ENCODE peak calls at places on chromosomes 13 and 19, in seven cellular contexts. P is A549, M is stomach, H is esophagus squamous epithelium, B is thyroid gland, W is transverse colon, G is IMR-90. V is an unnamed sample.

GRCh38 chr13:70043685-70044084 is 63.9 kb upstream of the ATXN8OS start:
- DNase-seq in M (no peak), G (no peak), P (no peak), W (no peak), B (no peak), H (no peak), V (no peak)

GRCh38 chr19:14435320-14436050 is 2.4 kb downstream of the PKN1 start:
- DNase-seq in B (no peak), W (no peak), G (no peak), H (no peak), M (no peak), P (no peak), V (no peak)

GRCh38 chr13:86906458-86906857 is 764.7 kb upstream of the SLITRK5 start:
- DNase-seq in G (peak), B (no peak), W (no peak), P (no peak), M (no peak), H (no peak), V (no peak)

GRCh38 chr13:102863590-102863989 is 17.8 kb downstream of the ERCC5 start:
- DNase-seq in W (no peak), H (no peak), P (no peak), G (no peak), M (no peak), B (no peak), V (peak)

GRCh38 chr13:28707629-28708427 is 10.9 kb downstream of the SLC46A3 start:
- DNase-seq in W (no peak), B (no peak), G (peak), P (no peak), M (no peak), H (no peak), V (no peak)

GRCh38 chr19:19549804-19550453 is 11.9 kb downstream of the CILP2 start:
- DNase-seq in W (no peak), M (no peak), B (no peak), G (no peak), H (no peak), P (no peak), V (no peak)

GRCh38 chr19:48085077-48085476 is 25.5 kb downstream of the PLA2G4C start:
- DNase-seq in P (no peak), W (no peak), H (no peak), B (no peak), G (no peak), M (no peak), V (no peak)

GRCh38 chr13:106348032-106348431 is 187.4 kb downstream of the EFNB2 start:
- DNase-seq in G (peak), W (no peak), B (no peak), M (no peak), P (peak), H (no peak), V (no peak)

GRCh38 chr19:54302252-54302651 is 10.7 kb downstream of the LILRA5 start:
- DNase-seq in B (no peak), G (no peak), W (no peak), M (no peak), P (no peak), H (no peak), V (no peak)

GRCh38 chr13:26951581-26952177 is 191.1 kb upstream of the GPR12 start:
- DNase-seq in B (no peak), M (peak), G (no peak), H (no peak), P (no peak), W (peak), V (peak)

GRCh38 chr19:47049307-47049700 is 880 bp upstream of the TMEM160 start:
- DNase-seq in P (no peak), G (peak), B (peak), W (no peak), M (no peak), H (no peak), V (no peak)

GRCh38 chr13:102400619-102401125 is 1.2 kb downstream of the FGF14 start:
- DNase-seq in G (no peak), H (no peak), W (no peak), M (no peak), P (no peak), B (no peak), V (peak)

GRCh38 chr13:99353836-99354235 is 46.6 kb upstream of the GPR183 start:
- DNase-seq in B (no peak), W (no peak), M (no peak), G (peak), P (no peak), H (no peak), V (no peak)

GRCh38 chr13:51348069-51348967 is 8.8 kb downstream of the SERPINE3 start:
- DNase-seq in H (no peak), W (no peak), M (no peak), B (no peak), P (no peak), G (no peak), V (no peak)

GRCh38 chr13:106424805-106425204 is 110.7 kb downstream of the EFNB2 start:
- DNase-seq in G (peak), B (no peak), W (no peak), H (no peak), P (no peak), M (no peak), V (no peak)

GRCh38 chr13:79187917-79188699 is 217.9 kb downstream of the RBM26 start:
- DNase-seq in H (no peak), W (no peak), P (no peak), G (no peak), B (no peak), M (no peak), V (no peak)

GRCh38 chr19:31675187-31675913 is 326.1 kb upstream of the TSHZ3 start:
- DNase-seq in G (peak), H (no peak), B (no peak), M (no peak), W (no peak), P (no peak), V (no peak)

GRCh38 chr13:105894711-105895110 is 640.8 kb downstream of the EFNB2 start:
- DNase-seq in P (no peak), M (no peak), H (no peak), W (no peak), G (no peak), B (no peak), V (no peak)

GRCh38 chr13:26017932-26018690 is 33.7 kb downstream of the SHISA2 start:
- DNase-seq in P (no peak), W (no peak), H (no peak), G (no peak), M (no peak), B (peak), V (no peak)

GRCh38 chr13:24680258-24680920 is at the start of gene ATP12A:
- DNase-seq in B (peak), G (no peak), P (no peak), W (peak), H (no peak), M (peak), V (no peak)

GRCh38 chr13:40389081-40389641 is 277.3 kb downstream of the FOXO1 start:
- DNase-seq in P (no peak), G (no peak), H (no peak), M (no peak), B (peak), W (no peak), V (no peak)

GRCh38 chr19:28285078-28285477 is 927.9 kb downstream of the UQCRFS1 start:
- DNase-seq in G (no peak), H (no peak), B (no peak), P (no peak), M (no peak), W (no peak), V (no peak)

GRCh38 chr13:112704634-112705145 is 14.9 kb downstream of the ATP11A start:
- DNase-seq in G (no peak), W (peak), P (no peak), M (no peak), H (no peak), B (no peak), V (no peak)

DNA sequence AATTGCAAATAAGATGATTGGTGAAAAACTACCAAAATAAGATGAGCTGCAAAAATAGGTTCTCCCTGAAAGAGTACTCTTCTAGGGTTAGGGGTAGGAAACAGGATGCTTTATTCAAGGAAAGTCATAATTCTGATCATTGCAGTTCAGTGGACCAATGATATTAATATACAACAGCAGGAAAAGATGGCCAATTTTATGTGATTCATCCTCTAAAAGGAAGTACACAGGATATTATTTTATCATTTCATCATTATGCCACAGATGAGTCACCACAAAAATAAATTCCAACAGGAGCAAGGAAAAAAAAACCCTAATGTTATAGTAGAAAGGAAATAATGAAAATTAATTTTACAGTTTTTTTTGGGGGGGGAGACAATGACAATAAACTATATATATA is 205.0 kb downstream of the NALCN start:
- DNase-seq in H (no peak), G (peak), B (no peak), M (no peak), W (no peak), P (peak), V (no peak)
- H3K27ac ChIP-seq in H (no peak), G (no peak), B (no peak), M (no peak), W (no peak), P (peak), V (no peak)

GRCh38 chr13:32309812-32310706 is 5.1 kb downstream of the ZAR1L start:
- DNase-seq in G (peak), M (no peak), B (peak), P (peak), H (no peak), W (peak), V (no peak)
- H3K4me3 ChIP-seq in G (no peak), M (peak), B (no peak), P (no peak), H (peak), W (peak), V (peak)

DNA sequence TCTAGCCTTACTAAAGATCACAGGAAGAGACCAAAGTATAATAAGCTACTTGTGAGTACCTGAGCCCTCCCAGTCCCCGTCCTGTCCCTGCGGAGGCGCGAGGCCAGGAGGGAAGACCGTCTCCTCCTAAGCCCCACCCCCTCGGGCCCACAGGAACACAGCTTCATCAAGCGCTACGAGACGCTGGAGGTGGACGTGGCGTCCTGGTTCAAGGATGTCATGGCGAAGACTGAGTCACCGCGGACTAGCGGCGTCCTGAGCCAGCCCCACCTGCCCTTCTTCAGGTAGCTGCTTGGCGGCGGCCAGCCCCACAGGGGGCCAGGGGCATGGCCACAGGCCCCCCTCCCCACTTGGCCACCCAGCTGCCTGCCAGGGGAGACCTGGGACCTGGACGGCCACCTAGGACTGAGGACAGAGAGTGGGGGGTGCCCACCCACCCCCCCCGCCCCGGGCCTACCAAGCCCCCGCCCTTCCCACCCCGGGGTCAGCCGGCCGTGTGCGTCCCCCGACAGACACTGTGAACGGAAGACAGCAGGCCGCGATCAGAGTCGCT is 2.4 kb upstream of the TGFBR3L start:
- DNase-seq in W (no peak), B (no peak), G (no peak), P (no peak), H (no peak), M (no peak), V (peak)
- TF ChIP-seq POLR2A in W (no peak), B (no peak), G (no peak), P (no peak), H (no peak), M (no peak), V (no peak)

GRCh38 chr19:33301011-33301899 is 1.1 kb downstream of the CEBPA start:
- DNase-seq in H (no peak), P (peak), W (peak), B (peak), G (no peak), M (peak), V (peak)
- H3K27ac ChIP-seq in H (peak), P (peak), W (peak), B (no peak), G (no peak), M (peak), V (peak)

GRCh38 chr19:29554149-29554548 is 28.4 kb downstream of the VSTM2B start:
- DNase-seq in G (no peak), H (no peak), P (no peak), M (no peak), W (no peak), B (no peak), V (no peak)
- H3K4me3 ChIP-seq in G (no peak), H (no peak), P (no peak), M (no peak), W (no peak), B (no peak), V (no peak)

GRCh38 chr13:77697208-77698103 is at the start of gene SLAIN1:
- DNase-seq in M (peak), B (peak), P (peak), W (peak), H (no peak), G (peak), V (peak)
- TF ChIP-seq POLR2A in M (no peak), B (no peak), P (peak), W (no peak), H (peak), G (no peak), V (peak)

DNA sequence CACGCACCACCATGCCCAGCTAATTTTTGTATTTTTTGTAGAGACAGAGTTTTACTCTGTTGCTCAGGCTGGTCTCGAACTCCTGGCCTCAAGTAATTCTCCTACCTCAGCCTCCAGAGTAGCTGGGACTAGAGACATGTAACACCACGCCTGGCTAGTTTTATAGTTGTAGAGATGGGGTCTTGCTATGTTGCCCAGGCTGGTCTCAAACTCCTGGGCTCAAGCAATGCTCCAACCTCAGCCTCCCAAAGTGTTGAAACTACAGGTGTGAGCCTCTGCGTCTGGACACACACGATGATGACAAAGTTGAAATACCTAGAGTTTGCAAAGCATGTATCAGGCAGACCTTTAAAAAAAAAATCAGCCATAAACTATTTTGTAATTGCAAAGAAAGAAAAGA is 4.6 kb upstream of the PTOV1 start:
- DNase-seq in P (no peak), M (no peak), H (no peak), G (no peak), B (no peak), W (no peak), V (no peak)
- H3K27ac ChIP-seq in P (no peak), M (no peak), H (no peak), G (no peak), B (no peak), W (no peak), V (no peak)

GRCh38 chr19:51799311-51799997 is 4.5 kb downstream of the FPR3 start:
- DNase-seq in M (peak), P (peak), G (peak), H (no peak), W (peak), B (peak), V (peak)
- H3K4me3 ChIP-seq in M (no peak), P (no peak), G (no peak), H (peak), W (no peak), B (no peak), V (no peak)

DNA sequence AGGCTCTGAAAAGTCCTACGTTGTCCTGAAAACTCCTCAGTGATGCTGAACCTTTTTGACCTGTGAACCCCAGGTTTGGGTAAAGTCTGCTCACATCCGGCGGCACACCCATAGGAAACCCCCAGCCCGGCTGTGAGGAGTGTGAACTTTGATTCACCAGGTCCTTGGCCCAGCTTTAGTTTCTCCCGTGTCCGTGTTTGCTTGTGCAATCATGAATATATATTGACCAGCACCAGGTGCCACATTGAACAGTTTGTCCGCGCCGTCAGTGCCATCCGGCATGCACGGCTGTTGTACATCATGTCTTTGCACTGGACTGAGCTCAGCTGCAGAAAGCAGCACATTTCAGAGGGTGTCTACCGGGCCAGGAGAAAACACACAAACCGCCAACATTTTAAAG is 45.3 kb downstream of the NFIC start:
- DNase-seq in G (no peak), M (peak), P (no peak), W (no peak), B (no peak), H (no peak), V (peak)
- TF ChIP-seq POLR2A in G (no peak), M (no peak), P (no peak), W (no peak), B (no peak), H (no peak), V (peak)

GRCh38 chr13:46893820-46894533 is 2.9 kb downstream of the HTR2A start:
- DNase-seq in H (no peak), W (peak), B (peak), G (peak), P (peak), M (peak), V (peak)
- H3K27ac ChIP-seq in H (no peak), W (peak), B (no peak), G (no peak), P (no peak), M (peak), V (no peak)